ENCODE peak calls at places on chromosomes 1 and 21, in six cellular contexts. W is right lobe of liver, G is psoas muscle, S is upper lobe of left lung, P is RWPE2, K is heart left ventricle. I is an unnamed sample.

GRCh38 chr1:89873757-89874156 is 52.9 kb downstream of the LRRC8D start:
- ATAC-seq in W (no peak), G (no peak), S (no peak), P (peak; percentile 58), K (peak; percentile 33), I (no peak)

GRCh38 chr1:27605796-27606707 is 2.1 kb upstream of the AHDC1 start:
- ATAC-seq in W (no peak), G (no peak), S (no peak), P (no peak), K (no peak), I (no peak)

GRCh38 chr1:38690790-38691189 is 168.8 kb downstream of the RRAGC start:
- ATAC-seq in W (no peak), G (no peak), S (no peak), P (peak; percentile 85), K (no peak), I (no peak)

GRCh38 chr1:117654485-117655219 is 48.8 kb downstream of the TENT5C start:
- ATAC-seq in W (peak; percentile 13), G (no peak), S (no peak), P (peak; percentile 7), K (no peak), I (no peak)

GRCh38 chr1:93816970-93817738 is 61.9 kb downstream of the DNTTIP2 start:
- ATAC-seq in W (peak; percentile 65), G (peak; percentile 16), S (peak; percentile 56), P (peak; percentile 37), K (no peak), I (peak; percentile 65)

GRCh38 chr1:14404847-14405246 is 193.6 kb upstream of the KAZN start:
- ATAC-seq in W (no peak), G (no peak), S (no peak), P (no peak), K (no peak), I (no peak)

GRCh38 chr1:151989131-151989868 is 4.4 kb downstream of the S100A10 start:
- ATAC-seq in W (peak; percentile 41), G (peak; percentile 50), S (peak; percentile 57), P (peak; percentile 56), K (peak; percentile 40), I (peak; percentile 46)

GRCh38 chr21:24395320-24395933 is 1211.9 kb downstream of the MRPL39 start:
- ATAC-seq in W (no peak), G (no peak), S (no peak), P (no peak), K (no peak), I (no peak)

GRCh38 chr1:154351363-154352068 is 26.2 kb downstream of the ATP8B2 start:
- ATAC-seq in W (peak; percentile 41), G (no peak), S (no peak), P (no peak), K (no peak), I (no peak)

GRCh38 chr1:27342391-27342777 is 562 bp downstream of the SYTL1 start:
- ATAC-seq in W (no peak), G (no peak), S (peak; percentile 34), P (no peak), K (no peak), I (no peak)

DNA sequence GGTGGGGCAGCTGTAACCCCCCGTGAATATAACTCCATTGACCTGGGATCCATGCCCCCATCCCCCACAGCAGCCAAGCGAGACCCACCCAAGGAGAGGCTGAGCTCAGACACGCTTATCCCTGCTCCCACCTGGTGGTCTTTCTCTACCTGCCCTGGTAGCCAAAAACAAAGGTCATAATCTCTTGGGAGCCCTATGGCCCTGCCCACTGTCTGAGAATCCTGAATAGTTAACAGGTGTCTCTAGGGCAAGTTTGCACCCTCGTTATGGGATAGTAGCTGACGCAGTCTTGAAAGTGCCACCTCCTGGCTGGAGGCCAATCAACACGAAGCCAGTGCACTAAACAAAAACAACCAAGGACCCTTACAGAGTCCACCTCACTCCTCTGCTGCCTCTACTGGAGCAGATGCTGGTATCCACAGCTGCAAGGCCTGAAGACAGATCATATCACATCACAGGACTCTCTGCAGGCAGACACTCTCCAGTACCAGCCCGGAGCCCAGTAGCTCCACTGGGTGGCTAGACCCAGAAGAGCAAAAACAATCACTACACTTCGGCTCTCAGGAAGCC is 134.3 kb upstream of the C1orf174 start:
- ATAC-seq in W (no peak), G (no peak), S (no peak), P (no peak), K (no peak), I (no peak)
- H3K36me3 ChIP-seq in W (no peaks in the 10 kb centered on the region), G (no peaks in the 10 kb centered on the region), S (no peaks in the 10 kb centered on the region), P (no peaks in the 10 kb centered on the region), K (no peaks in the 10 kb centered on the region), I (no peaks in the 10 kb centered on the region)

GRCh38 chr21:29154270-29154669 is 23.8 kb downstream of the MAP3K7CL start:
- ATAC-seq in W (no peak), G (peak; percentile 59), S (no peak), P (no peak), K (no peak), I (no peak)

GRCh38 chr21:29157084-29157483 is 26.6 kb downstream of the MAP3K7CL start:
- ATAC-seq in W (no peak), G (no peak), S (no peak), P (no peak), K (no peak), I (no peak)

GRCh38 chr21:29155933-29156260 is 25.5 kb downstream of the MAP3K7CL start:
- ATAC-seq in W (no peak), G (no peak), S (no peak), P (no peak), K (no peak), I (no peak)

GRCh38 chr21:29152936-29153335 is 22.5 kb downstream of the MAP3K7CL start:
- ATAC-seq in W (no peak), G (no peak), S (no peak), P (no peak), K (no peak), I (no peak)

DNA sequence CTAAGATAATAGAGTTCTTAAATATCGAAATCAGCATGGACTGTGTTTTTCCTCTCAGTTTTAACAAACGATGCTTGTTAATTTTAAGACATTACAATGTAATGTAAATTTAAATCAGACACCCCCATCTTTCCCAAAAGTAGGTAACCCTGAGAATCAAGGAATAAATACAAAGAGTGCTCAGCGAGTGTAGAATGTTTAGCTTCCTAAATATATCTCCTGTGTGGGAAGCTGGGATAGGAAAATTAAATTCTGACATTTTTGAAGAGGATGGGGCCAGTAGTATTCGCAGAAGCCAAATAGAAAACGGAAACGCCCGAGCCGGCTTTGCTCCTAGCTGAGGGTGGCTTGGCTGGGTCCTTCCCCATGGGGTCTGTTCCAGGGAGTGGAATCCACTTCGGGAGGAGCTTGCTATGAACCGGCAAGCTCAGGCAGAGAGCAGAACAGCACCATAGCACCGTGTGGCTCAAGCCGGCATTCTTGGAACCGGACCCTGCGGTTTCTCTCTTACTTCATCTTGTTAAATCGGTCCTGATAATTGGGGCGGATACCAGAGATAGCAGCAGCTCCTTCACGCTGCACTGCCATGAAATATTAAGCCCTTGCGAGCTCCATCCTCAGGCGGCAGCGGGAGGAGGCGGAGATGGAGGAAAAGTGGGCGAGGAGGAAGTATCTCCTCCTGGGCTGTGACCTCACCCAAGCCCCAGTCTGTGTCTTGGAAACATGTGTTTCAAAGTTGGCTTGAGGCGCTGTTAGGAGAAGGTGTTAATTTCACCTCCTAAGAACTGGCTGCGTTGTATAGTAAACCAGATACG is 24.9 kb downstream of the MAP3K7CL start:
- ATAC-seq in W (peak; percentile 42), G (peak; percentile 89), S (peak; percentile 71), P (peak; percentile 86), K (peak; percentile 89), I (peak; percentile 83)
- H3K27ac ChIP-seq in W (no peak overlapping the region), G (peak overlapping the region; percentile 87), S (no peak overlapping the region), P (peak overlapping the region; percentile 20), K (peak overlapping the region; percentile 56), I (no peak overlapping the region)

GRCh38 chr1:64675718-64676345 is 69.0 kb upstream of the RAVER2 start:
- ATAC-seq in W (peak; percentile 53), G (no peak), S (no peak), P (no peak), K (no peak), I (no peak)

GRCh38 chr1:64679177-64679576 is 65.7 kb upstream of the RAVER2 start:
- ATAC-seq in W (no peak), G (no peak), S (no peak), P (no peak), K (no peak), I (no peak)

GRCh38 chr1:64680601-64681000 is 64.3 kb upstream of the RAVER2 start:
- ATAC-seq in W (no peak), G (peak; percentile 97), S (no peak), P (no peak), K (peak; percentile 30), I (no peak)

GRCh38 chr1:64676386-64676785 is 68.5 kb upstream of the RAVER2 start:
- ATAC-seq in W (no peak), G (no peak), S (no peak), P (no peak), K (no peak), I (no peak)

GRCh38 chr1:64677471-64677870 is 67.4 kb upstream of the RAVER2 start:
- ATAC-seq in W (no peak), G (no peak), S (no peak), P (no peak), K (no peak), I (no peak)
- H3K36me3 ChIP-seq in W (no peaks in the 10 kb centered on the region), G (no peaks in the 10 kb centered on the region), S (peaks cover 41% of the 10 kb centered on the region), P (no peaks in the 10 kb centered on the region), K (peaks cover 3% of the 10 kb centered on the region), I (no peaks in the 10 kb centered on the region)

GRCh38 chr1:83671586-83671985 is 327.3 kb downstream of the TTLL7 start:
- ATAC-seq in W (no peak), G (no peak), S (no peak), P (no peak), K (no peak), I (no peak)
- H3K27ac ChIP-seq in W (no peak overlapping the region), G (no peak overlapping the region), S (no peak overlapping the region), P (no peak overlapping the region), K (no peak overlapping the region), I (no peak overlapping the region)

DNA sequence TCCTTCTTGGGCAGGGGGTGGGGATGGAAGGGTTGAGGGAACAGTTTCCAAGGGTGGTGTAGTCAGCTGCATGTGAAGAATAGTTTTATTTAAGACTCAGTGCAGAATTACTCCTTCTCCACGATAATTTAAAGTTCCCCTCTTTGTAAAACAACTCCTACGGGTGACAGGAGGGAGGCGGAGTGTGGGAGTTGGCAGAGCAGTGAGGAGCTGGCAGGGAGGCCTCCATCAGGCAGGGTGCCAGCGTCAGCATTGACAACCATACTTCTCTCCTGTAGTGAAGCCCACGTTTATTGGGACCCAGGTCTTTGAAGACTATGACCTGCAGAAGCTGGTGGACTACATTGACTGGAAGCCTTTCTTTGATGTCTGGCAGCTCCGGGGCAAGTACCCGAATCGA is 93.8 kb downstream of the MTR start:
- ATAC-seq in W (no peak), G (no peak), S (no peak), P (no peak), K (peak; percentile 53), I (no peak)
- H3K36me3 ChIP-seq in W (peaks cover 19% of the 10 kb centered on the region), G (peaks cover 15% of the 10 kb centered on the region), S (peaks cover 79% of the 10 kb centered on the region), P (peaks cover 4% of the 10 kb centered on the region), K (peaks cover 38% of the 10 kb centered on the region), I (no peaks in the 10 kb centered on the region)

DNA sequence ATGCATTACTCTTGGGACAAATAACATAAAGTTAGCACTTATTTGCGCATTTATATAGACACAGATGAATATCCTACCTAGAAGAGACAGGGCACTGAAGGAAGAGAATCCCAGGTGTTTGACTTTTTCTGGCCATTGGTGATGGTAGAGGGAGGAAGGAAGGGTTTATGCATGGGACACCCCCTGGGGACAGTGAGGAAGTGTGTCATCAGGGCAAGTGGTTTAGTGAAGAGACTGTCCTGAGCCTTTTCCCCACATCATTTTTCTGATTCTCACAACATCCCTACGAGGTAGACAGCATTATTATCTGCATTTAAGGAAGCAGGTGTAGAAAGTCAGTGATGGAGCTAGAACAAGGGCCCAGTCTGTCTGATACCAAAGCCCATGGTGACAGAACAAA is 12.0 kb upstream of the CDC42BPA start:
- ATAC-seq in W (no peak), G (no peak), S (no peak), P (no peak), K (no peak), I (no peak)
- H3K27ac ChIP-seq in W (no peak overlapping the region), G (no peak overlapping the region), S (no peak overlapping the region), P (no peak overlapping the region), K (no peak overlapping the region), I (no peak overlapping the region)